ENCODE peak calls at places on chromosomes 12 and 14, in eight cellular contexts. W is NCI-H1436 treated with DMSO at 0.1 percent for 48 hours, A is H7, Q is left cardiac atrium, P is Right ventricle myocardium inferior, R is T-helper 2 cell, L is pancreas, I is HuH-7. J is an unnamed sample.

GRCh38 chr12:4069046-4070010 is 196.1 kb upstream of the PARP11 start:
- DNase-seq in L (no peak), W (no peak), P (no peak), I (no peak), R (no peak), A (no peak), Q (no peak), J (no peak)

GRCh38 chr14:76977793-76978730 is 50.4 kb downstream of the IRF2BPL start:
- DNase-seq in R (peak), W (no peak), L (peak), I (no peak), A (no peak), Q (peak), P (peak), J (no peak)

GRCh38 chr12:71135812-71136176 is 22.0 kb downstream of the TSPAN8 start:
- DNase-seq in P (no peak), Q (no peak), R (no peak), W (no peak), A (no peak), I (no peak), L (no peak), J (no peak)

GRCh38 chr12:90301095-90301494 is 592.5 kb upstream of the ATP2B1 start:
- DNase-seq in W (no peak), I (no peak), A (no peak), P (no peak), R (no peak), L (no peak), Q (no peak), J (no peak)

GRCh38 chr12:50082644-50083043 is 2.5 kb upstream of the SMARCD1 start:
- DNase-seq in R (no peak), L (no peak), P (no peak), W (no peak), A (no peak), I (peak), Q (no peak), J (no peak)

GRCh38 chr14:67167420-67168109 is 21.7 kb upstream of the GARIN2 start:
- DNase-seq in Q (no peak), I (no peak), W (no peak), P (no peak), R (no peak), L (no peak), A (no peak), J (no peak)

GRCh38 chr12:89309452-89309802 is 42.9 kb downstream of the DUSP6 start:
- DNase-seq in A (no peak), L (no peak), P (no peak), I (no peak), W (no peak), Q (no peak), R (no peak), J (no peak)

GRCh38 chr12:21526053-21526452 is at the start of gene SPX:
- DNase-seq in W (no peak), R (no peak), Q (no peak), P (no peak), A (no peak), L (no peak), I (peak), J (no peak)

GRCh38 chr12:74043343-74043742 is 494.3 kb upstream of the ATXN7L3B start:
- DNase-seq in R (no peak), Q (no peak), P (no peak), L (no peak), A (no peak), W (no peak), I (no peak), J (no peak)

GRCh38 chr14:100193417-100194357 is 34.2 kb upstream of the DEGS2 start:
- DNase-seq in L (no peak), P (no peak), Q (no peak), W (no peak), I (no peak), A (peak), R (no peak), J (no peak)

GRCh38 chr14:95675486-95675885 is 10.7 kb upstream of the TCL1B start:
- DNase-seq in L (no peak), A (peak), Q (no peak), I (no peak), W (no peak), P (no peak), R (no peak), J (no peak)

J was measured in Jurkat, Clone E6-1.